ENCODE peak calls at places on chromosomes 12 and 14, in six cellular contexts. One of them, this sample, is unnamed.

GRCh38 chr12:3795096-3795799 is 42.3 kb upstream of the CRACR2A start:
- DNase-seq in brain microvascular endothelial cell: no peak
- DNase-seq in HFF-Myc: no peak
- DNase-seq in uterus: no peak
- DNase-seq in left ventricle myocardium inferior: no peak
- DNase-seq in CD8-positive, alpha-beta T cell: no peak
- DNase-seq in this sample: no peak

GRCh38 chr14:21867541-21867940 is 193.9 kb upstream of the OR4E1 start:
- DNase-seq in brain microvascular endothelial cell: peak; percentile 60
- DNase-seq in HFF-Myc: no peak
- DNase-seq in uterus: no peak
- DNase-seq in left ventricle myocardium inferior: no peak
- DNase-seq in CD8-positive, alpha-beta T cell: no peak
- DNase-seq in this sample: no peak

GRCh38 chr14:100900837-100901390 is 2.6 kb downstream of the RTL1 start:
- DNase-seq in brain microvascular endothelial cell: no peak
- DNase-seq in HFF-Myc: no peak
- DNase-seq in uterus: no peak
- DNase-seq in left ventricle myocardium inferior: no peak
- DNase-seq in CD8-positive, alpha-beta T cell: no peak
- DNase-seq in this sample: no peak

GRCh38 chr12:989751-990278 is 1.2 kb upstream of the ERC1 start:
- DNase-seq in brain microvascular endothelial cell: peak; percentile 60
- DNase-seq in HFF-Myc: peak; percentile 43
- DNase-seq in uterus: peak; percentile 29
- DNase-seq in left ventricle myocardium inferior: no peak
- DNase-seq in CD8-positive, alpha-beta T cell: no peak
- DNase-seq in this sample: no peak

GRCh38 chr12:13941258-13942249 is 39.8 kb downstream of the GRIN2B start:
- DNase-seq in brain microvascular endothelial cell: peak; percentile 17
- DNase-seq in HFF-Myc: no peak
- DNase-seq in uterus: no peak
- DNase-seq in left ventricle myocardium inferior: no peak
- DNase-seq in CD8-positive, alpha-beta T cell: no peak
- DNase-seq in this sample: peak; percentile 39

GRCh38 chr12:92064420-92064819 is 81.2 kb downstream of the BTG1 start:
- DNase-seq in brain microvascular endothelial cell: no peak
- DNase-seq in HFF-Myc: no peak
- DNase-seq in uterus: no peak
- DNase-seq in left ventricle myocardium inferior: no peak
- DNase-seq in CD8-positive, alpha-beta T cell: no peak
- DNase-seq in this sample: no peak

GRCh38 chr12:107092669-107093546 is 441 bp downstream of the CRY1 start:
- DNase-seq in brain microvascular endothelial cell: peak; percentile 32
- DNase-seq in HFF-Myc: no peak
- DNase-seq in uterus: peak; percentile 47
- DNase-seq in left ventricle myocardium inferior: peak; percentile 46
- DNase-seq in CD8-positive, alpha-beta T cell: peak; percentile 83
- DNase-seq in this sample: peak; percentile 29

GRCh38 chr12:45730116-45730841 is 773 bp downstream of the ARID2 start:
- DNase-seq in brain microvascular endothelial cell: peak; percentile 42
- DNase-seq in HFF-Myc: no peak
- DNase-seq in uterus: peak; percentile 31
- DNase-seq in left ventricle myocardium inferior: peak; percentile 48
- DNase-seq in CD8-positive, alpha-beta T cell: peak; percentile 75
- DNase-seq in this sample: peak; percentile 27

GRCh38 chr14:77302926-77303325 is 17.8 kb downstream of the POMT2 start:
- DNase-seq in brain microvascular endothelial cell: peak; percentile 67
- DNase-seq in HFF-Myc: no peak
- DNase-seq in uterus: no peak
- DNase-seq in left ventricle myocardium inferior: no peak
- DNase-seq in CD8-positive, alpha-beta T cell: no peak
- DNase-seq in this sample: peak; percentile 32
- TF ChIP-seq CTCF in brain microvascular endothelial cell: no peak
- TF ChIP-seq CTCF in HFF-Myc: no peak
- TF ChIP-seq CTCF in uterus: no peak
- TF ChIP-seq CTCF in left ventricle myocardium inferior: no peak
- TF ChIP-seq CTCF in CD8-positive, alpha-beta T cell: no peak
- TF ChIP-seq CTCF in this sample: no peak

GRCh38 chr14:93105362-93105761 is 10.4 kb downstream of the ITPK1 start:
- DNase-seq in brain microvascular endothelial cell: peak; percentile 67
- DNase-seq in HFF-Myc: no peak
- DNase-seq in uterus: peak; percentile 58
- DNase-seq in left ventricle myocardium inferior: peak; percentile 44
- DNase-seq in CD8-positive, alpha-beta T cell: no peak
- DNase-seq in this sample: no peak

GRCh38 chr14:93107383-93107782 is 8.3 kb downstream of the ITPK1 start:
- DNase-seq in brain microvascular endothelial cell: no peak
- DNase-seq in HFF-Myc: no peak
- DNase-seq in uterus: no peak
- DNase-seq in left ventricle myocardium inferior: no peak
- DNase-seq in CD8-positive, alpha-beta T cell: no peak
- DNase-seq in this sample: no peak

GRCh38 chr14:93103392-93104080 is 12.2 kb downstream of the ITPK1 start:
- DNase-seq in brain microvascular endothelial cell: no peak
- DNase-seq in HFF-Myc: no peak
- DNase-seq in uterus: no peak
- DNase-seq in left ventricle myocardium inferior: no peak
- DNase-seq in CD8-positive, alpha-beta T cell: peak; percentile 76
- DNase-seq in this sample: peak; percentile 80

GRCh38 chr14:93106541-93107156 is 9.1 kb downstream of the ITPK1 start:
- DNase-seq in brain microvascular endothelial cell: no peak
- DNase-seq in HFF-Myc: no peak
- DNase-seq in uterus: no peak
- DNase-seq in left ventricle myocardium inferior: no peak
- DNase-seq in CD8-positive, alpha-beta T cell: no peak
- DNase-seq in this sample: no peak

DNA sequence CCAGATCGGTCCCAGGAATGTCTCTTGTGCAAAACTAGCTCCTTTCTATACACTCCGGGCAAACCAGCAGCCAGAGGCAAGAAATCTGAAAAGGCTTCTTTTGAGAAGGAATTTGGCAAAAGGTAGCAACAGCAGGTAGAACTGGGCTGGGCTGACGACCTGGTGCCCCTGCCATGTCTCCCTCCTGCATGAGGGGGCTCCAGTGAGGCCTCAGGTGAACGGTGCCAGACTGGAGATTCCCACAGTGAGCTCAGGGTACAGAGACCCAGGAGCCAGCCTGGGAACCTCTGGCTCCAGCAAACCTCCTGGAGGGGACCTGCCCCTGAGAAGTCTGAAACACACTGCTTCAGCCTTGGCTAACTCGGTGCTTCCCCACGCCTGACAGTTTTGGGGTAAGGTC is 10.8 kb downstream of the ITPK1 start:
- DNase-seq in brain microvascular endothelial cell: no peak
- DNase-seq in HFF-Myc: no peak
- DNase-seq in uterus: no peak
- DNase-seq in left ventricle myocardium inferior: no peak
- DNase-seq in CD8-positive, alpha-beta T cell: no peak
- DNase-seq in this sample: no peak
- TF ChIP-seq CTCF in brain microvascular endothelial cell: peak; percentile 13
- TF ChIP-seq CTCF in HFF-Myc: no peak
- TF ChIP-seq CTCF in uterus: no peak
- TF ChIP-seq CTCF in left ventricle myocardium inferior: peak; percentile 7
- TF ChIP-seq CTCF in CD8-positive, alpha-beta T cell: no peak
- TF ChIP-seq CTCF in this sample: no peak

GRCh38 chr14:95533391-95533821 is 1.4 kb upstream of the GLRX5 start:
- DNase-seq in brain microvascular endothelial cell: peak; percentile 65
- DNase-seq in HFF-Myc: no peak
- DNase-seq in uterus: no peak
- DNase-seq in left ventricle myocardium inferior: no peak
- DNase-seq in CD8-positive, alpha-beta T cell: no peak
- DNase-seq in this sample: no peak
- TF ChIP-seq CTCF in brain microvascular endothelial cell: no peak
- TF ChIP-seq CTCF in HFF-Myc: no peak
- TF ChIP-seq CTCF in uterus: no peak
- TF ChIP-seq CTCF in left ventricle myocardium inferior: no peak
- TF ChIP-seq CTCF in CD8-positive, alpha-beta T cell: no peak
- TF ChIP-seq CTCF in this sample: no peak

DNA sequence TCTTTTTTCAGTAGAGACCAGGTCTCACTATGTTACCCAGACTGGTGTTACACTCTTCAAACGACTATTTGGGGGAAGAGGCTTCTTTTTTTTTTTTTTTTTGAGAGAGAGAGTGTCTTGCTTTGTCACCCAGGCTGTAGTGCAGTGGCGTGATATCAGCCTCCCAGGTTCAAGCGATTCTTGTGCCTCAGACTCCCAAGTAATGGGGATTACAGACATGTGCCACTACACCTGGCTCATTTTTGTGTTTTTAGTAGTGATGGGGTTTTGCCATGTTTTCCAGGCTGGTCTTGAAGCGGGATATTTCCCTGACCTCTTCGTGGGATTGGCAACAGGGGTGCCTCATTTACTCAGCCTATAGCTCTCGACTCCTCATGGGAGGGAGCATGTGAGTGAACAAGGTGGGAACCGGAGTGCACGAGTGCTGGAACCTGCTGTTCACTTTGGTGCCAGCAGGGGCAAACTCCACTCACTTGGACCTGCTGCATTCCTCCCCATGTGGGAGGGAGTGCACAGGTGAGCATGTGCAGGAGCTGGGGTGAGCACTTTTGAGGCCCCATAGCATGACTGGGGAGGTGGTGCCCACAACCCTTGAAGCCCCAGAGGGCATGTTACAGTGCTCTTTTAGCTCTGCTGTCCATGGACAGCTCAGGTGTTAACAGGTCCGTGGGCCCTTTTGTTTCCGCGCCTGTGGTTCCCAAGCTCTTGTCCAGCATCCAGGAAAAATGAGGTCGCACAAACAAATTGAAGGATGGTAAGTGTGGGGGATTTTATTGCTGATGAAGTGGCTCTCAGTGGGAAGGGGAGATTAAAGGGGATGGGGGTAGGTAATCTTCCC is 79.1 kb upstream of the HECTD1 start:
- DNase-seq in brain microvascular endothelial cell: no peak
- DNase-seq in HFF-Myc: no peak
- DNase-seq in uterus: no peak
- DNase-seq in left ventricle myocardium inferior: no peak
- DNase-seq in CD8-positive, alpha-beta T cell: no peak
- DNase-seq in this sample: no peak
- TF ChIP-seq CTCF in brain microvascular endothelial cell: peak; percentile 66
- TF ChIP-seq CTCF in HFF-Myc: peak; percentile 42
- TF ChIP-seq CTCF in uterus: no peak
- TF ChIP-seq CTCF in left ventricle myocardium inferior: peak; percentile 42
- TF ChIP-seq CTCF in CD8-positive, alpha-beta T cell: no peak
- TF ChIP-seq CTCF in this sample: no peak

DNA sequence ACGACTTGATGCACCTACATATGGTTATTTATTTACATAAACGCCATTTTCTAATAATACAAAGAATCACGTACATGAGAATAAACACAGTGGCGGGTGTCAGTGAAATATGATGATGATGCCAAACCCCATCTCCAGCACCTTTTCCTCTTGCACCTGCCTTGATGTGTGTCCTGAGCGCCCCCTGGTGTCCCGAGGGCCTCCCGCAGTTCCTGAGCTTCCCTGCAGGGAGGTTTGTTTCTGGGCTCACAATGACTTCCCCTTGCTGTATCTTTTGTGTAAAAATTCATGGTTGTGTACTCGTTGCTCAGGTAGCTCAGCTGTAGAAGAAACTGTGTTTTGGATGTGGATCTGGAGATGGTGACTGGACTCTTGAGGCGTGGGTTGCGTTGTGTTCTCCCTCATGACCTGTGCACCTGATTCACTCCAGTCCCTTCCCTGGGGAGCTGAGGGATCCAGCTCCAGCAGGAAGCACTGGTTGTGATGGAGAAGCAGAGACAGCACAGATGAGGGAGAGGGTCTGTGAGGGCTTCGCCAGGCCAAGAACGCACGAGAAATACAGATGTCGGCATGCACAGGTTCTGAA is 1037.8 kb downstream of the TMEM121 start:
- DNase-seq in brain microvascular endothelial cell: no peak
- DNase-seq in HFF-Myc: no peak
- DNase-seq in uterus: no peak
- DNase-seq in left ventricle myocardium inferior: no peak
- DNase-seq in CD8-positive, alpha-beta T cell: peak; percentile 77
- DNase-seq in this sample: peak; percentile 62
- TF ChIP-seq CTCF in brain microvascular endothelial cell: no peak
- TF ChIP-seq CTCF in HFF-Myc: peak; percentile 35
- TF ChIP-seq CTCF in uterus: no peak
- TF ChIP-seq CTCF in left ventricle myocardium inferior: no peak
- TF ChIP-seq CTCF in CD8-positive, alpha-beta T cell: peak; percentile 77
- TF ChIP-seq CTCF in this sample: peak; percentile 87

GRCh38 chr14:106436310-106436905 is 910.0 kb downstream of the TMEM121 start:
- DNase-seq in brain microvascular endothelial cell: no peak
- DNase-seq in HFF-Myc: no peak
- DNase-seq in uterus: no peak
- DNase-seq in left ventricle myocardium inferior: peak; percentile 19
- DNase-seq in CD8-positive, alpha-beta T cell: no peak
- DNase-seq in this sample: peak; percentile 6
- TF ChIP-seq CTCF in brain microvascular endothelial cell: peak; percentile 20
- TF ChIP-seq CTCF in HFF-Myc: no peak
- TF ChIP-seq CTCF in uterus: peak; percentile 13
- TF ChIP-seq CTCF in left ventricle myocardium inferior: peak; percentile 53
- TF ChIP-seq CTCF in CD8-positive, alpha-beta T cell: no peak
- TF ChIP-seq CTCF in this sample: peak; percentile 65

GRCh38 chr12:52042706-52043385 is 8.4 kb upstream of the NR4A1 start:
- DNase-seq in brain microvascular endothelial cell: no peak
- DNase-seq in HFF-Myc: no peak
- DNase-seq in uterus: no peak
- DNase-seq in left ventricle myocardium inferior: no peak
- DNase-seq in CD8-positive, alpha-beta T cell: no peak
- DNase-seq in this sample: no peak

GRCh38 chr12:52041032-52041431 is 10.2 kb upstream of the NR4A1 start:
- DNase-seq in brain microvascular endothelial cell: no peak
- DNase-seq in HFF-Myc: no peak
- DNase-seq in uterus: no peak
- DNase-seq in left ventricle myocardium inferior: no peak
- DNase-seq in CD8-positive, alpha-beta T cell: no peak
- DNase-seq in this sample: no peak

GRCh38 chr12:52044284-52044983 is 6.8 kb upstream of the NR4A1 start:
- DNase-seq in brain microvascular endothelial cell: no peak
- DNase-seq in HFF-Myc: no peak
- DNase-seq in uterus: peak; percentile 93
- DNase-seq in left ventricle myocardium inferior: peak; percentile 87
- DNase-seq in CD8-positive, alpha-beta T cell: no peak
- DNase-seq in this sample: no peak

GRCh38 chr12:52043386-52044212 is 7.6 kb upstream of the NR4A1 start:
- DNase-seq in brain microvascular endothelial cell: no peak
- DNase-seq in HFF-Myc: no peak
- DNase-seq in uterus: no peak
- DNase-seq in left ventricle myocardium inferior: peak; percentile 86
- DNase-seq in CD8-positive, alpha-beta T cell: no peak
- DNase-seq in this sample: no peak

GRCh38 chr12:52041695-52042123 is 9.5 kb upstream of the NR4A1 start:
- DNase-seq in brain microvascular endothelial cell: no peak
- DNase-seq in HFF-Myc: no peak
- DNase-seq in uterus: no peak
- DNase-seq in left ventricle myocardium inferior: peak; percentile 72
- DNase-seq in CD8-positive, alpha-beta T cell: peak; percentile 77
- DNase-seq in this sample: peak; percentile 65
- TF ChIP-seq CTCF in brain microvascular endothelial cell: no peak
- TF ChIP-seq CTCF in HFF-Myc: no peak
- TF ChIP-seq CTCF in uterus: no peak
- TF ChIP-seq CTCF in left ventricle myocardium inferior: no peak
- TF ChIP-seq CTCF in CD8-positive, alpha-beta T cell: peak; percentile 14
- TF ChIP-seq CTCF in this sample: peak; percentile 34

This sample was measured in GM10248.